ENCODE peak calls at places on chromosomes 12 and 14, in four cellular contexts. One of them, this sample, is unnamed.

GRCh38 chr14:76887196-76887595 is 61.0 kb downstream of the LRRC74A start:
- DNase-seq in right lobe of liver: no peak
- DNase-seq in tibial nerve: no peak
- DNase-seq in uterus: no peak
- DNase-seq in this sample: no peak

GRCh38 chr12:15526033-15526432 is 203.7 kb downstream of the PTPRO start:
- DNase-seq in right lobe of liver: no peak
- DNase-seq in tibial nerve: no peak
- DNase-seq in uterus: no peak
- DNase-seq in this sample: no peak

GRCh38 chr14:66099451-66099850 is 386.7 kb upstream of the CCDC196 start:
- DNase-seq in right lobe of liver: no peak
- DNase-seq in tibial nerve: no peak
- DNase-seq in uterus: no peak
- DNase-seq in this sample: no peak

GRCh38 chr12:119772431-119772830 is 104.5 kb downstream of the PRKAB1 start:
- DNase-seq in right lobe of liver: no peak
- DNase-seq in tibial nerve: no peak
- DNase-seq in uterus: no peak
- DNase-seq in this sample: no peak

GRCh38 chr14:23562822-23563472 is 4.6 kb downstream of the AP1G2 start:
- DNase-seq in right lobe of liver: no peak
- DNase-seq in tibial nerve: no peak
- DNase-seq in uterus: no peak
- DNase-seq in this sample: no peak

GRCh38 chr14:75523771-75524171 is 1.5 kb downstream of the BATF start:
- DNase-seq in right lobe of liver: no peak
- DNase-seq in tibial nerve: no peak
- DNase-seq in uterus: no peak
- DNase-seq in this sample: no peak

GRCh38 chr12:74890237-74890599 is 319.4 kb downstream of the KCNC2 start:
- DNase-seq in right lobe of liver: no peak
- DNase-seq in tibial nerve: no peak
- DNase-seq in uterus: no peak
- DNase-seq in this sample: no peak

GRCh38 chr14:56065621-56066295 is 52.5 kb upstream of the PELI2 start:
- DNase-seq in right lobe of liver: no peak
- DNase-seq in tibial nerve: no peak
- DNase-seq in uterus: no peak
- DNase-seq in this sample: no peak

GRCh38 chr12:67268896-67269631 is at the start of gene CAND1:
- DNase-seq in right lobe of liver: peak
- DNase-seq in tibial nerve: peak
- DNase-seq in uterus: peak
- DNase-seq in this sample: peak
- TF ChIP-seq POLR2A in right lobe of liver: peak
- TF ChIP-seq POLR2A in tibial nerve: peak
- TF ChIP-seq POLR2A in uterus: peak
- TF ChIP-seq POLR2A in this sample: peak

GRCh38 chr12:78088391-78088832 is 257.7 kb downstream of the NAV3 start:
- DNase-seq in right lobe of liver: no peak
- DNase-seq in tibial nerve: no peak
- DNase-seq in uterus: no peak
- DNase-seq in this sample: no peak
- H3K4me3 ChIP-seq in right lobe of liver: peak
- H3K4me3 ChIP-seq in tibial nerve: peak
- H3K4me3 ChIP-seq in uterus: peak
- H3K4me3 ChIP-seq in this sample: peak

GRCh38 chr12:53985900-53986685 is 1.1 kb downstream of the HOXC10 start:
- DNase-seq in right lobe of liver: no peak
- DNase-seq in tibial nerve: no peak
- DNase-seq in uterus: no peak
- DNase-seq in this sample: no peak
- TF ChIP-seq POLR2A in right lobe of liver: no peak
- TF ChIP-seq POLR2A in tibial nerve: no peak
- TF ChIP-seq POLR2A in uterus: no peak
- TF ChIP-seq POLR2A in this sample: no peak

GRCh38 chr12:32502693-32503510 is 103.5 kb downstream of the FGD4 start:
- DNase-seq in right lobe of liver: peak
- DNase-seq in tibial nerve: no peak
- DNase-seq in uterus: no peak
- DNase-seq in this sample: no peak
- H3K4me3 ChIP-seq in right lobe of liver: peak
- H3K4me3 ChIP-seq in tibial nerve: peak
- H3K4me3 ChIP-seq in uterus: no peak
- H3K4me3 ChIP-seq in this sample: peak

GRCh38 chr14:31561155-31561846 is at the start of gene NUBPL:
- DNase-seq in right lobe of liver: peak
- DNase-seq in tibial nerve: peak
- DNase-seq in uterus: peak
- DNase-seq in this sample: peak
- TF ChIP-seq POLR2A in right lobe of liver: peak
- TF ChIP-seq POLR2A in tibial nerve: peak
- TF ChIP-seq POLR2A in uterus: peak
- TF ChIP-seq POLR2A in this sample: peak

GRCh38 chr14:37585101-37585479 is 10.0 kb downstream of the FOXA1 start:
- DNase-seq in right lobe of liver: no peak
- DNase-seq in tibial nerve: no peak
- DNase-seq in uterus: no peak
- DNase-seq in this sample: no peak
- H3K4me3 ChIP-seq in right lobe of liver: no peak
- H3K4me3 ChIP-seq in tibial nerve: no peak
- H3K4me3 ChIP-seq in uterus: no peak
- H3K4me3 ChIP-seq in this sample: peak

GRCh38 chr14:53741379-53742225 is 215.0 kb downstream of the BMP4 start:
- DNase-seq in right lobe of liver: no peak
- DNase-seq in tibial nerve: no peak
- DNase-seq in uterus: no peak
- DNase-seq in this sample: no peak

GRCh38 chr14:53740570-53740969 is 216.1 kb downstream of the BMP4 start:
- DNase-seq in right lobe of liver: no peak
- DNase-seq in tibial nerve: no peak
- DNase-seq in uterus: no peak
- DNase-seq in this sample: no peak

GRCh38 chr14:53744846-53745245 is 211.8 kb downstream of the BMP4 start:
- DNase-seq in right lobe of liver: no peak
- DNase-seq in tibial nerve: no peak
- DNase-seq in uterus: no peak
- DNase-seq in this sample: no peak

DNA sequence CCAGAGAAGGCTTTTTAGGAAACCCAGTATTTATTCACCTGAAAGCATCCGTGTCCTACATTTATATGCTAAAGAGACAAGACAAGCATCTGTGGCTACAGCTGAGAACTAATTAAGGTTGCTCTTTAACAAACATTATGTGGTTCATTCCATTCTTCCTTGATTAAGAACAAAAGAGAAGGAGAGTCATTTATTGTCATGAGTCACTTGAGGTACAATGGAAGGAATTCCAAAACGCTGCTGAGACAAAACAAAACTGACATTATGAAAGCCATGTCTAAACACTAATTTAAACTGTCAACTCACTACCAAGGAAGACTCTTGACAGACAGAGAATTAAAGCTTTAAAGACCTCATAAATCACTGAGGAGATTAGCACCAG is 214.4 kb downstream of the BMP4 start:
- DNase-seq in right lobe of liver: no peak
- DNase-seq in tibial nerve: no peak
- DNase-seq in uterus: no peak
- DNase-seq in this sample: no peak
- TF ChIP-seq POLR2A in right lobe of liver: no peak
- TF ChIP-seq POLR2A in tibial nerve: no peak
- TF ChIP-seq POLR2A in uterus: no peak
- TF ChIP-seq POLR2A in this sample: no peak

GRCh38 chr14:20652996-20653975 is 11.8 kb upstream of the OR6S1 start:
- DNase-seq in right lobe of liver: no peak
- DNase-seq in tibial nerve: no peak
- DNase-seq in uterus: peak
- DNase-seq in this sample: no peak
- H3K4me3 ChIP-seq in right lobe of liver: no peak
- H3K4me3 ChIP-seq in tibial nerve: peak
- H3K4me3 ChIP-seq in uterus: no peak
- H3K4me3 ChIP-seq in this sample: no peak

This sample was measured in esophagus squamous epithelium.